ENCODE peak calls at places on chromosomes 12 and 14, in seven cellular contexts. L, N, S, E, B, F and Y are unnamed samples.

GRCh38 chr12:95164656-95165055 is 52.6 kb downstream of the FGD6 start:
- DNase-seq in L (no peak), N (no peak), S (no peak), E (no peak), B (no peak), F (no peak), Y (no peak)

GRCh38 chr14:72721042-72721540 is 172.8 kb downstream of the DPF3 start:
- DNase-seq in L (no peak), N (no peak), S (no peak), E (no peak), B (no peak), F (no peak), Y (no peak)

GRCh38 chr14:45658917-45659299 is 405.9 kb upstream of the MIS18BP1 start:
- DNase-seq in L (no peak), N (no peak), S (no peak), E (no peak), B (no peak), F (no peak), Y (no peak)

GRCh38 chr12:43921666-43922337 is 85.9 kb downstream of the TMEM117 start:
- DNase-seq in L (no peak), N (no peak), S (no peak), E (no peak), B (peak; percentile 76), F (no peak), Y (no peak)

GRCh38 chr12:69456239-69456638 is 13.9 kb upstream of the FRS2 start:
- DNase-seq in L (no peak), N (no peak), S (no peak), E (no peak), B (no peak), F (no peak), Y (no peak)

GRCh38 chr12:67952787-67953186 is 36.5 kb upstream of the IFNG-AS1 start:
- DNase-seq in L (no peak), N (no peak), S (no peak), E (no peak), B (no peak), F (no peak), Y (no peak)

GRCh38 chr12:121949643-121950397 is 31.4 kb downstream of the CFAP251 start:
- DNase-seq in L (no peak), N (no peak), S (no peak), E (no peak), B (no peak), F (no peak), Y (no peak)

GRCh38 chr14:22952418-22952817 is 4.5 kb downstream of the HAUS4 start:
- DNase-seq in L (no peak), N (no peak), S (no peak), E (no peak), B (no peak), F (no peak), Y (no peak)

GRCh38 chr12:111298583-111299436 is 70.1 kb downstream of the PHETA1 start:
- DNase-seq in L (no peak), N (peak; percentile 27), S (peak; percentile 33), E (peak; percentile 34), B (peak; percentile 91), F (no peak), Y (no peak)

GRCh38 chr12:113299619-113300237 is 35.2 kb downstream of the SLC8B1 start:
- DNase-seq in L (peak; percentile 23), N (no peak), S (peak; percentile 79), E (peak; percentile 32), B (peak; percentile 53), F (peak; percentile 86), Y (peak; percentile 84)

GRCh38 chr12:120101617-120102016 is 14.9 kb downstream of the RAB35 start:
- DNase-seq in L (no peak), N (no peak), S (no peak), E (peak; percentile 54), B (no peak), F (no peak), Y (no peak)

GRCh38 chr12:130468700-130469245 is 131.1 kb downstream of the PIWIL1 start:
- DNase-seq in L (no peak), N (no peak), S (no peak), E (no peak), B (no peak), F (no peak), Y (no peak)

GRCh38 chr14:105328678-105329390 is 14.3 kb downstream of the PACS2 start:
- DNase-seq in L (no peak), N (no peak), S (no peak), E (no peak), B (no peak), F (no peak), Y (no peak)

GRCh38 chr14:103316723-103317122 is 17.3 kb upstream of the EIF5 start:
- DNase-seq in L (no peak), N (no peak), S (no peak), E (no peak), B (peak; percentile 50), F (no peak), Y (no peak)

GRCh38 chr12:48070033-48070432 is 35.8 kb downstream of the SENP1 start:
- DNase-seq in L (no peak), N (no peak), S (no peak), E (no peak), B (no peak), F (no peak), Y (no peak)

GRCh38 chr12:83470749-83471148 is 784.0 kb downstream of the TMTC2 start:
- DNase-seq in L (no peak), N (no peak), S (no peak), E (no peak), B (no peak), F (no peak), Y (no peak)

GRCh38 chr12:55041651-55042050 is 21.9 kb downstream of the NEUROD4 start:
- DNase-seq in L (no peak), N (no peak), S (no peak), E (no peak), B (no peak), F (no peak), Y (no peak)

GRCh38 chr12:112167728-112168525 is 42.6 kb downstream of the TRAFD1 start:
- DNase-seq in L (no peak), N (no peak), S (no peak), E (no peak), B (no peak), F (no peak), Y (peak; percentile 56)

DNA sequence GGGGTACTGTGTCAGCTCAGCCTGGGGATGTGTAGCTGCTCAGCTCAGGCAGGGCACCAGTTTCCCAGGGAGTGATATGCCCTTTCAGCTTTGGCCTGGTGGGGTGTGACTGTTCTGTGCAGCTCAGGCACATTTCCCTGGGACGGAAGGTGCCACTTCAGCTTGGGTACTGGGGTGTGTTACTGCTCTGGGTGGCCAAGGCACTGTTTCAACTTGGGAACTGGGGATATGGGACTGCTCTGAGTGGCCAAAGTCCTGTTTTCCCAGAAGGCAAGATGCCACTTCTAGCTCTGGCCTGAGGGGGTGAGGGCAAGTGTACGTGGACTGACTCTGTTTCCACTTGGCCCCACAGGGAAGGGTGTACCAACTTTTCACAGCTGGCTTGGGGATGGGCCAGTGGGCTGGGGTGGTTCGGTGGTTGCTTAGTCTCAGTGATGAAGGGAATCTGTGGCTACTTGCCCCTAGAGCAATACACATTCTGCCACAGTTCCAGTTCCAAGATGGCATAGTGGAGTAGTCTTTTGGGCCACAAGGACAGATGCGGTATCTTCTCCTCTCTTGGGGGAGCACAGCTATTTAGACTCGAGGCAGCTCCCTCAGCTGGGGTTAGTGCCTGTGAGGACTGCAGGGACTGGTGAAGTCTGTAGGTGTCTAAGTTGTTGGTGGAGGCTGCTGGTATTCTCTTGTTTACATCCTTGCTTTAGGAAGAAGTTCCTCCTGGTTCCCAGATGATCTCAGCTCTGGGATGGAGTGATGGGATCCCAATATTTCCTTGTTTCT is 26.4 kb downstream of the TBC1D15 start:
- DNase-seq in L (no peak), N (no peak), S (no peak), E (no peak), B (no peak), F (no peak), Y (no peak)
- H3K27ac ChIP-seq in L (peak overlapping the region; percentile 8), N (no peak overlapping the region), S (no peak overlapping the region), E (no peak overlapping the region), B (no peak overlapping the region), F (no peak overlapping the region), Y (no peak overlapping the region)

GRCh38 chr14:75068294-75069020 is 984 bp upstream of the ZC2HC1C start:
- DNase-seq in L (no peak), N (no peak), S (no peak), E (no peak), B (peak; percentile 40), F (no peak), Y (no peak)
- H3K27ac ChIP-seq in L (peak overlapping the region; percentile 90), N (peak overlapping the region; percentile 92), S (peak overlapping the region; percentile 76), E (peak overlapping the region; percentile 91), B (peak overlapping the region; percentile 78), F (peak overlapping the region; percentile 91), Y (peak overlapping the region; percentile 83)

GRCh38 chr12:124479680-124480468 is 87.5 kb downstream of the NCOR2 start:
- DNase-seq in L (no peak), N (no peak), S (no peak), E (no peak), B (no peak), F (no peak), Y (no peak)
- H3K27ac ChIP-seq in L (peak overlapping the region; percentile 45), N (peak overlapping the region; percentile 52), S (peak overlapping the region; percentile 14), E (peak overlapping the region; percentile 26), B (peak overlapping the region; percentile 14), F (peak overlapping the region; percentile 26), Y (no peak overlapping the region)

DNA sequence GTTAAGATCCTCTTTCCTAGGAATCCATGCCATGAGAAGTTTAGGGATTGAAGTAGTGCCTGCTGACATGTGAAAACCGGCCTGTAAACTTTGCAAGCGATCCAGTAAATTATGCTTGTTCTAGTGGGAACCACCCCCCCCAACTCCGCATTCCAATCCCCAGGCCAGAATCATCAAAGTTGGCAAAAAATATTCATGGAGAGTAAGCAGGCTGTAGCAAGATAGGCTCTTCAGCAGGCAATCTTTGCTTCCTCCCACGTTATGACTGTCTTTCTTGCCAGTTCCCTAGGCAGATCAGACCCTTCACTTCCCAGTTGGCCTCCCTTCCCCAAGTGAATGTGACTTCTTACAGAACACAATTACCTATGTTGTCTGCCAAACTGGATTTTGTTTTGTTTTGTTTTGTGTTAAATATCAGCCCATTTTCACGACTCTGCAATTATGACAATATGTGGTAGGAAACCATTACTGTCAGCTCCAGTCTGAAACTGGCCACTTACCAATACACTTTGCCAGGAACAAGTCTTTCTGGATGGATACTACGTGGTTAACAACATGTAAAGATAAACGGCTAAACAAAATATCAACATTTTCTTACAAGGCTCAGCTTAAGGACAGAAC is 1.1 kb upstream of the PTGER2 start:
- DNase-seq in L (no peak), N (no peak), S (no peak), E (no peak), B (no peak), F (no peak), Y (no peak)
- H3K27ac ChIP-seq in L (no peak overlapping the region), N (peak overlapping the region; percentile 73), S (no peak overlapping the region), E (peak overlapping the region; percentile 94), B (no peak overlapping the region), F (peak overlapping the region; percentile 74), Y (no peak overlapping the region)

DNA sequence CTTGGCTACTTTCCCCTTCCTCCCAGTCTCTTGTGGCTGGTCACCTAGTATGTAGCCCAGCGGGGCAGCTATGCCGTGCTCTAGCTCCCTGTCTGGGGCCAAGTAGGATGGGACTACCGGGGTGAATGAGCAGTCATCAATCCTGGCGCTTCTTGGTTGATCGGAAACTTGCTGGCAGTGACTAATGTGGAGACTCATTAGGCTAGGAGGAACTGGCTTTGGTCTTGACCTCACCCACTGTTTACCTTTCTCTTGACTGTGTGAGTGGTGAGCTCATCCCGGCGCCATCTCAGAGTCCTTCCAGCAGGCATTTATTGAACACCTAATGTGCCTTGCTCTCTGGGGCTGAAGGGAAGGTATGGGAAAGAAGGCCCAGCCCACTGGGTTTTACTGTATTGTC is 16.0 kb downstream of the PLEKHG3 start:
- DNase-seq in L (no peak), N (no peak), S (peak; percentile 93), E (peak; percentile 54), B (no peak), F (no peak), Y (peak; percentile 68)
- H3K27ac ChIP-seq in L (peak overlapping the region; percentile 64), N (peak overlapping the region; percentile 93), S (peak overlapping the region; percentile 76), E (peak overlapping the region; percentile 82), B (no peak overlapping the region), F (peak overlapping the region; percentile 96), Y (peak overlapping the region; percentile 89)